ENCODE peak calls at places on chromosomes 2 and 18, in four cellular contexts. E is HFF-Myc, O is Kasumi-1, B is aorta. S is an unnamed sample.

GRCh38 chr2:188291142-188291616 is 495 bp upstream of the GULP1 start:
- DNase-seq in E (no peak), O (no peak), B (no peak), S (no peak)

GRCh38 chr2:61585383-61585782 is 47.2 kb upstream of the XPO1 start:
- DNase-seq in E (no peak), O (no peak), B (no peak), S (no peak)

GRCh38 chr2:241047253-241048010 is 49.0 kb downstream of the SNED1 start:
- DNase-seq in E (no peak), O (no peak), B (no peak), S (no peak)

GRCh38 chr2:150981826-150982225 is 279.8 kb downstream of the RBM43 start:
- DNase-seq in E (no peak), O (no peak), B (no peak), S (no peak)

GRCh38 chr2:101850450-101850849 is 141.3 kb upstream of the IL1R2 start:
- DNase-seq in E (no peak), O (no peak), B (no peak), S (peak; percentile 12)

GRCh38 chr2:69097908-69098655 is 85.1 kb downstream of the ANTXR1 start:
- DNase-seq in E (no peak), O (no peak), B (no peak), S (no peak)

GRCh38 chr18:2587788-2588187 is 16.4 kb downstream of the NDC80 start:
- DNase-seq in E (no peak), O (no peak), B (no peak), S (no peak)

GRCh38 chr2:7738596-7738995 is 821.4 kb downstream of the RNF144A start:
- DNase-seq in E (no peak), O (no peak), B (no peak), S (no peak)

GRCh38 chr2:180520206-180520605 is 460.2 kb upstream of the UBE2E3 start:
- DNase-seq in E (no peak), O (peak; percentile 41), B (no peak), S (no peak)

GRCh38 chr2:11343626-11344341 is 652 bp downstream of the ROCK2 start:
- DNase-seq in E (no peak), O (no peak), B (peak; percentile 84), S (peak; percentile 78)

GRCh38 chr2:150630587-150631235 is 143.2 kb upstream of the RND3 start:
- DNase-seq in E (no peak), O (no peak), B (no peak), S (no peak)

GRCh38 chr2:54888146-54888545 is 162.1 kb downstream of the RTN4 start:
- DNase-seq in E (no peak), O (no peak), B (no peak), S (no peak)

GRCh38 chr2:195537811-195538210 is 119.2 kb upstream of the SLC39A10 start:
- DNase-seq in E (no peak), O (no peak), B (no peak), S (no peak)

GRCh38 chr2:168913171-168913484 is 12.0 kb downstream of the G6PC2 start:
- DNase-seq in E (no peak), O (no peak), B (no peak), S (no peak)

GRCh38 chr2:71531522-71532047 is 78.2 kb downstream of the DYSF start:
- DNase-seq in E (no peak), O (no peak), B (no peak), S (no peak)

GRCh38 chr18:76679877-76680276 is 142.5 kb upstream of the ZNF236 start:
- DNase-seq in E (no peak), O (no peak), B (no peak), S (no peak)

GRCh38 chr2:49715597-49715996 is 561.3 kb upstream of the FSHR start:
- DNase-seq in E (no peak), O (no peak), B (no peak), S (no peak)

GRCh38 chr2:95379616-95379925 is 22.9 kb upstream of the FAHD2A start:
- DNase-seq in E (no peak), O (peak; percentile 3), B (no peak), S (peak; percentile 65)

GRCh38 chr2:215320679-215321078 is 8.8 kb downstream of the ATIC start:
- DNase-seq in E (no peak), O (no peak), B (no peak), S (no peak)

GRCh38 chr2:207162319-207162718 is 3.4 kb downstream of the KLF7 start:
- DNase-seq in E (no peak), O (no peak), B (no peak), S (no peak)

GRCh38 chr2:96540136-96540535 is 3.6 kb downstream of the ARID5A start:
- DNase-seq in E (no peak), O (no peak), B (peak; percentile 45), S (no peak)

GRCh38 chr2:238379096-238379810 is 47.5 kb upstream of the ASB1 start:
- DNase-seq in E (peak; percentile 37), O (peak; percentile 17), B (no peak), S (no peak)

GRCh38 chr2:189116059-189116458 is 63.5 kb downstream of the COL5A2 start:
- DNase-seq in E (no peak), O (no peak), B (no peak), S (no peak)

GRCh38 chr2:96109931-96110511 is 6.3 kb downstream of the ADRA2B start:
- DNase-seq in E (no peak), O (no peak), B (peak; percentile 55), S (no peak)

GRCh38 chr18:66795011-66795410 is 191.1 kb upstream of the CDH19 start:
- DNase-seq in E (no peak), O (no peak), B (no peak), S (no peak)

GRCh38 chr18:75551071-75551470 is 123.6 kb upstream of the SMIM21 start:
- DNase-seq in E (no peak), O (peak; percentile 6), B (no peak), S (peak; percentile 52)